ENCODE peak calls at places on chromosomes 6 and 20, in ten cellular contexts. B, T, I, Q, H, U, J, O, Z and L are unnamed samples.

GRCh38 chr6:134249759-134250602 is 67.9 kb downstream of the SGK1 start:
- DNase-seq in I (no peak), B (no peak), U (peak), J (no peak), Q (no peak), H (no peak), T (no peak), O (no peak), Z (peak), L (no peak)

GRCh38 chr6:136784910-136785746 is 7.1 kb downstream of the MAP3K5 start:
- DNase-seq in J (peak), U (peak), Z (no peak), O (no peak), T (no peak), I (peak), H (no peak), Q (no peak), B (no peak), L (no peak)

GRCh38 chr6:514396-514973 is 122.9 kb downstream of the IRF4 start:
- DNase-seq in J (no peak), U (no peak), I (no peak), Q (no peak), Z (no peak), O (peak), T (no peak), B (no peak), H (no peak), L (no peak)

GRCh38 chr20:36043447-36043846 is 75.1 kb downstream of the CNBD2 start:
- DNase-seq in O (no peak), T (no peak), Q (no peak), H (no peak), B (no peak), U (no peak), Z (no peak), I (no peak), J (no peak), L (no peak)

GRCh38 chr6:90417385-90417784 is 120.7 kb upstream of the BACH2 start:
- DNase-seq in I (no peak), O (no peak), Q (peak), T (no peak), J (peak), Z (no peak), H (no peak), B (no peak), U (no peak), L (no peak)

GRCh38 chr6:45548657-45549515 is 171.2 kb upstream of the SUPT3H start:
- DNase-seq in B (peak), I (no peak), U (no peak), O (no peak), Z (no peak), T (no peak), H (no peak), J (no peak), Q (no peak), L (peak)

GRCh38 chr6:127737009-127737486 is 160.1 kb downstream of the C6orf58 start:
- DNase-seq in U (peak), I (peak), H (peak), J (peak), Z (peak), B (peak), T (peak), Q (peak), O (peak), L (peak)

GRCh38 chr6:31567531-31568370 is 4.3 kb upstream of the LTA start:
- DNase-seq in B (no peak), Z (no peak), U (no peak), H (peak), O (no peak), J (no peak), Q (no peak), I (no peak), T (no peak), L (no peak)

GRCh38 chr20:48610996-48611395 is 216.8 kb downstream of the PREX1 start:
- DNase-seq in B (no peak), H (no peak), T (no peak), J (no peak), O (no peak), U (no peak), Z (no peak), I (no peak), Q (no peak), L (no peak)

GRCh38 chr6:15993716-15994228 is 135.1 kb upstream of the MYLIP start:
- DNase-seq in Z (no peak), T (no peak), H (no peak), O (no peak), J (no peak), I (no peak), U (no peak), Q (no peak), B (no peak), L (no peak)

GRCh38 chr6:73045609-73046008 is 179.7 kb downstream of the KHDC1L start:
- DNase-seq in J (no peak), Q (no peak), T (no peak), O (no peak), I (no peak), U (no peak), Z (no peak), H (no peak), B (no peak), L (no peak)

GRCh38 chr6:163427498-163428254 is 13.2 kb downstream of the QKI start:
- DNase-seq in Q (no peak), J (no peak), T (peak), B (no peak), Z (peak), U (no peak), I (peak), H (no peak), O (peak), L (no peak)

GRCh38 chr6:157822221-157823000 is 635 bp upstream of the SNX9 start:
- DNase-seq in H (no peak), U (peak), T (no peak), Z (no peak), J (no peak), Q (peak), B (no peak), I (no peak), O (peak), L (no peak)

GRCh38 chr20:9143926-9144325 is 75.0 kb downstream of the PLCB4 start:
- DNase-seq in Q (no peak), I (no peak), O (no peak), B (no peak), J (no peak), T (no peak), Z (peak), H (no peak), U (no peak), L (no peak)

GRCh38 chr20:56630506-56631317 is 1.6 kb downstream of the TFAP2C start:
- DNase-seq in O (peak), T (no peak), Z (peak), U (no peak), J (no peak), I (no peak), B (peak), H (peak), Q (peak), L (no peak)

GRCh38 chr6:168105813-168106660 is 27.0 kb upstream of the FRMD1 start:
- DNase-seq in J (no peak), Z (no peak), T (no peak), B (no peak), O (no peak), I (no peak), H (no peak), Q (no peak), U (no peak), L (no peak)

GRCh38 chr6:70790483-70790882 is 122.8 kb downstream of the SMAP1 start:
- DNase-seq in O (no peak), I (no peak), B (no peak), H (no peak), T (no peak), U (no peak), Z (no peak), Q (no peak), J (no peak), L (no peak)

GRCh38 chr20:32945710-32946221 is 58.5 kb downstream of the SUN5 start:
- DNase-seq in O (peak), J (no peak), U (no peak), B (no peak), I (peak), T (peak), Z (peak), Q (peak), H (no peak), L (no peak)
- TF ChIP-seq CTCF in O (peak), J (no peak), U (no peak), B (no peak), I (peak), T (peak), Z (peak), Q (peak), H (peak), L (peak)

GRCh38 chr6:130259140-130259539 is 36.4 kb upstream of the SAMD3 start:
- DNase-seq in J (no peak), B (no peak), Z (no peak), O (no peak), H (no peak), T (no peak), I (no peak), U (no peak), Q (no peak), L (no peak)
- TF ChIP-seq CTCF in J (no peak), B (no peak), Z (no peak), O (no peak), H (no peak), T (no peak), I (no peak), U (no peak), Q (no peak), L (no peak)

DNA sequence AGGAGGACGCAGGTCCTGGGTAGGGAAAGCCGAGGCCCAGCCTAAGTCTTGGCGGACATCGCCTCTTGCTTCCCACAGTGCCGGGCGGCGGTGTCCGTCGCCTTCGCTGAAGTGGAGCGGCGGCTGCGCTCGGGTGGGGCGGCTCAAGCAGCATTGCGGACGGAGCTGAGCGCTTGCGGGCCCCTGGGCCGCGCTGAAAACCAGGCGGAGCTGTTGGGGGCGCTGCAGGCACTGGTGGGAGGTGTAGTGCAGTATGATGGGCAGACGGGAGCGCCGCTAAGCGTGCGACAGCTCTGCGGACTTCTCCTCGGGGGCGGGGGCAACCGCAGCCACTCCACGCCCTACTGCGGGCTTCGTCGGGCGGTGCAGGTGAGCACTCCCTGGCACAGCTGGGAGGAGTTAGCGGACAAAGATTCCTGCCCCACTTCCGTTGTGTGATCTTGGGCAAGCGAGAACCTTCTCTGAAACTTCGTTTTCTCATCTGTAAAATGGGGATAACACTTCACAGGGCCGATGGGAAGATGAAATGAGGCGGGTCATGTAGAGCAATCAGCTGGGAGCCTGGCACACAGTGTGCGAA is 4.3 kb downstream of the PRSS16 start:
- DNase-seq in Q (peak), I (peak), T (peak), H (peak), J (peak), O (peak), Z (peak), U (peak), B (peak), L (peak)
- TF ChIP-seq CTCF in Q (peak), I (peak), T (peak), H (peak), J (peak), O (peak), Z (peak), U (peak), B (peak), L (peak)

GRCh38 chr6:119261944-119262284 is 87.6 kb downstream of the MAN1A1 start:
- DNase-seq in H (no peak), Q (no peak), Z (no peak), U (no peak), O (no peak), T (no peak), B (no peak), J (no peak), I (no peak), L (no peak)
- TF ChIP-seq CTCF in H (no peak), Q (no peak), Z (no peak), U (no peak), O (no peak), T (no peak), B (no peak), J (no peak), I (no peak), L (no peak)

DNA sequence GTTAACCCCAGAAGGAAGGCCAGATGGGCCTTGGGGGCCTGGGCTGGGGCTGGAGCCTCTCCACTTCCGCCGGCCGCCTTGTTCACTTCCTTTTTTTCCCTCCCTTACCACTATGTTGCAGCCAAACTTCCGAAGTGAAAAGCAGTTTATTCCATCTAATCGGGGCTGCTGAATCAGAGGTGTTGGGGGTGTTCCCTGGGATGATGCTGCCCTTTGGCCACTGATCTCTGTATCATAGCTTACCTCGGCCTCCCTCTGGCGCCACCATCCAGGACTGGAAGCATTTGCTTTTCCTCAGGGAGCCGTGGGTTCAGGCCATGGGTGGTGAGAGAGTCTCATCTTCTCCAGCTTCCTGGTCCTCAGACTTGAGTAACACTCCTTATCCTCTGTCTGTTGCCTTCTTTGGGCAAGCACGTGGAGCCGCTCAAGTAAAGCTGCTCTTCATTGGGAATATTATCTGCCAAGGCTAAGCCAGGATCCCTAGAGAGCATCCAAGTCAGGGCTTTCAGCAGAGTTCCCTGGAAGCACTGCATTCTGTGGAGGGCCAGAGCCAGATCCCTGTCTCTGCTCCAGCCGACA is 39.6 kb downstream of the SLX4IP start:
- DNase-seq in I (no peak), J (no peak), O (no peak), H (no peak), Q (no peak), U (peak), T (no peak), Z (no peak), B (no peak), L (no peak)
- TF ChIP-seq CTCF in I (no peak), J (no peak), O (peak), H (no peak), Q (no peak), U (no peak), T (no peak), Z (no peak), B (no peak), L (no peak)

DNA sequence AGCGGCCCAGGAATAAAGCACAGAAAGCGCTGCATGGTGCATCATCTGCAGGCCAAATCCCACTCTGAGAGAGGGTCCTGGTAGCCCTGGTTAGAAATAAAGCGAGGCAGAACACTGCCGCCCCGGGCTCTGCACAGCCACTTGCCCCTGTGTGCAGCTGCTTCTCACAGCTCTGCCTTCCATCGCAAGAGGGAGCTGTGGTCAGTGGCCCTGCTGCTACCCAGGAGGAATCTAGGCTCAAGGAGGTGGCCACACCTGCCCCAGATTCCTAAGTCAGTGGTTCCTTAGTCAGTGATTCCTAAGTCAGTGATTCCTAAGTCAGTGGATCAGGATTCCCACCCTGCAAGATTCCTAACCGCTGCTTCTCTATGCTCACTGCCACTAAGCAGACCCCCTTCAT is 8.8 kb downstream of the CDH4 start:
- DNase-seq in T (no peak), I (no peak), Q (peak), H (no peak), O (peak), J (no peak), U (no peak), B (no peak), Z (no peak), L (no peak)
- TF ChIP-seq CTCF in T (no peak), I (no peak), Q (no peak), H (no peak), O (peak), J (no peak), U (no peak), B (no peak), Z (peak), L (no peak)

GRCh38 chr6:137871299-137871698 is 4.2 kb downstream of the TNFAIP3 start:
- DNase-seq in H (no peak), J (no peak), U (no peak), Q (no peak), T (no peak), Z (no peak), B (no peak), I (no peak), O (no peak), L (no peak)

GRCh38 chr6:137868721-137869631 is 1.9 kb downstream of the TNFAIP3 start:
- DNase-seq in I (peak), B (no peak), U (no peak), J (no peak), O (no peak), T (no peak), Z (no peak), Q (no peak), H (no peak), L (no peak)

GRCh38 chr6:137870744-137871247 is 3.7 kb downstream of the TNFAIP3 start:
- DNase-seq in Z (no peak), Q (no peak), B (peak), J (no peak), I (peak), O (peak), T (no peak), H (no peak), U (no peak), L (peak)

GRCh38 chr6:137870286-137870685 is 3.2 kb downstream of the TNFAIP3 start:
- DNase-seq in H (no peak), U (no peak), Z (no peak), I (no peak), O (no peak), J (no peak), T (no peak), B (no peak), Q (no peak), L (no peak)

GRCh38 chr6:137869781-137870180 is 2.7 kb downstream of the TNFAIP3 start:
- DNase-seq in I (no peak), J (no peak), O (no peak), T (no peak), U (no peak), Z (no peak), B (no peak), Q (no peak), H (no peak), L (no peak)
- TF ChIP-seq CTCF in I (no peak), J (no peak), O (no peak), T (no peak), U (no peak), Z (no peak), B (no peak), Q (no peak), H (no peak), L (no peak)

DNA sequence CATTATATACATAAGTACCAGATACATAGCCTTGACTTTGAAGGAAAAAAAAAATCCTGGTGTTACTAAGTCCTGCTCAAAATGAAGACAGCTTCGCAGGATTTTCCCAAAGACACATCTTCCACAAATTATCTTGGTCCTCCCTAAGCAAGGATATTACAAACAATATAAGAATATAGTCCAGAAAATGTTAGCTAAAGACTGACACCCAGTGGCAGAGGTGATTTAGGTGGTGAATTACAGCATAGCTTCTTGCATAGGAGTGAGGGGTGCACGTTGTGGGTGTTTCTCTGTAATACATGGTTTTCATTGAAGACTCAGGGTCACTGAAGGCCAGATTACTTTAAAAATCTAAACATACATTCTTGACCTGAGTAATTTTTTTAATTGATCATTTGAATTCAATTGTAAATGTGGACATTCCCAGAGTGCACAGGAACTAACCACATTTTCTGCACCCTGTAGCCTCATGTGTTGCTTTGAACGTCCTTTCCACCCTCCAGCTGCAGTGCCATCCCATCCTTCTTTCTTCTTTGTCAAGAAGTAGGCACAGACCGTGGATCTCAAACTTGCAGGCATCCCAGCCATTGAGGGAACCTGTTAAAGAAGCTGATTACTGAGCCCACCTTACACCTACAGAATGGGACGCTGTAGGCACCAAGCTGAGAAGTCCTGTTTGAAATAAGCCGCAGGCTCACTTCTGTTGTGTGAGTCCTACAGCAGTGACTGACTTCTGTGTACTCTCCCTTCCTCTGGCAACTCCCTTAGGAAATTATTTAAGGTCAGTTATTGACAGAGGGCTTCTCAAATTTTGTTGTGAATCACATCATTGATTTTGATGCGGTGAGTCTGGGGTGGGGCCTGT is 102.6 kb downstream of the PERP start:
- DNase-seq in Q (peak), I (peak), J (no peak), O (peak), H (no peak), Z (peak), T (peak), B (no peak), U (no peak), L (peak)
- TF ChIP-seq CTCF in Q (peak), I (peak), J (peak), O (peak), H (no peak), Z (peak), T (peak), B (peak), U (peak), L (peak)

DNA sequence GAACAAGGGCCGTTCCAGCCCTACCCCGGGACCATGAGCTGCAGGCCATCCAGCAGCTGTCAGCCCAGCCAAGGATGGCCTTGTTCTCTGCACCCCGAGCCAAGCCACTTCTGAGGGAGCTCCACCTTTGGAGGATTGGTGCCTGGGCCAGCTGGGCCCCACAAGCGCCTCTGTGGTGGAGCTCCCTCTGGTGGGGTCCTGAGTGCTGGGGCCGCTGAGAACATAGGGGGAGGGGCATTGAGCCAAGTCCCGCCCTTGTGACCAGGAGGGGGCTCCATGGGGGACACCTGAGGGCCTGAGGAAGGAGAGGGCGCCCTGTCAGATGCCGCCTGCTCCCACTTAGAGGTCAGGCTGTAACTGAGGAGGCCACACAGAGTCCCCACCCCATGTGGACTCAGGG is 43.2 kb downstream of the YTHDF1 start:
- DNase-seq in O (peak), I (peak), U (no peak), Z (no peak), Q (no peak), T (peak), H (no peak), J (no peak), B (no peak), L (no peak)
- TF ChIP-seq CTCF in O (peak), I (peak), U (no peak), Z (peak), Q (peak), T (peak), H (no peak), J (no peak), B (no peak), L (peak)